ENCODE peak calls at places on chromosomes 1 and 21, in five cellular contexts. G, D, C, U and R are unnamed samples.

GRCh38 chr1:157359309-157360020 is 192.8 kb downstream of the FCRL5 start:
- DNase-seq in U (peak; percentile 62), D (no peak), G (no peak), C (peak; percentile 17), R (peak; percentile 4)

GRCh38 chr1:174021611-174022079 is 512 bp downstream of the RC3H1 start:
- DNase-seq in C (no peak), D (peak; percentile 32), G (peak; percentile 56), U (peak; percentile 67), R (no peak)

GRCh38 chr21:37373539-37373938 is 7.0 kb downstream of the DYRK1A start:
- DNase-seq in G (no peak), C (peak; percentile 40), U (peak; percentile 54), D (no peak), R (no peak)

GRCh38 chr1:184315254-184315653 is 71.6 kb upstream of the C1orf21 start:
- DNase-seq in C (no peak), G (no peak), U (peak; percentile 41), D (no peak), R (no peak)

GRCh38 chr1:36306210-36306901 is at the start of gene SH3D21:
- DNase-seq in C (peak; percentile 66), G (no peak), U (peak; percentile 54), D (peak; percentile 57), R (peak; percentile 28)

GRCh38 chr1:7956218-7957032 is 5.1 kb upstream of the PARK7 start:
- DNase-seq in D (no peak), G (no peak), U (peak; percentile 76), C (peak; percentile 15), R (no peak)

GRCh38 chr1:236163460-236164153 is 21.3 kb downstream of the GPR137B start:
- DNase-seq in U (no peak), G (no peak), D (no peak), C (no peak), R (no peak)

GRCh38 chr1:169694304-169694703 is 17.1 kb downstream of the SELL start:
- DNase-seq in C (no peak), G (no peak), U (no peak), D (no peak), R (no peak)